ENCODE peak calls at places on chromosomes 7 and 10, in six cellular contexts. One of them, this sample, is unnamed.

GRCh38 chr10:90927293-90927692 is 6.4 kb upstream of the ANKRD1 start:
- DNase-seq in central memory CD8-positive, alpha-beta T cell: no peak
- DNase-seq in effector memory CD8-positive, alpha-beta T cell: no peak
- DNase-seq in activated CD4-positive, alpha-beta T cell treated with anti-CD3 and anti-CD28 coated beads, Interleukin-2, amount 50 U/mL, for 24 hours: no peak
- DNase-seq in A549: no peak
- DNase-seq in left lung: no peak
- DNase-seq in this sample: no peak

GRCh38 chr10:103714232-103714891 is 141.0 kb downstream of the SH3PXD2A start:
- DNase-seq in central memory CD8-positive, alpha-beta T cell: no peak
- DNase-seq in effector memory CD8-positive, alpha-beta T cell: no peak
- DNase-seq in activated CD4-positive, alpha-beta T cell treated with anti-CD3 and anti-CD28 coated beads, Interleukin-2, amount 50 U/mL, for 24 hours: no peak
- DNase-seq in A549: no peak
- DNase-seq in left lung: peak; percentile 42
- DNase-seq in this sample: no peak

GRCh38 chr10:113232928-113233511 is 283.0 kb downstream of the TCF7L2 start:
- DNase-seq in central memory CD8-positive, alpha-beta T cell: no peak
- DNase-seq in effector memory CD8-positive, alpha-beta T cell: no peak
- DNase-seq in activated CD4-positive, alpha-beta T cell treated with anti-CD3 and anti-CD28 coated beads, Interleukin-2, amount 50 U/mL, for 24 hours: no peak
- DNase-seq in A549: no peak
- DNase-seq in left lung: no peak
- DNase-seq in this sample: no peak

GRCh38 chr7:47046949-47047348 is 535.0 kb downstream of the TNS3 start:
- DNase-seq in central memory CD8-positive, alpha-beta T cell: no peak
- DNase-seq in effector memory CD8-positive, alpha-beta T cell: no peak
- DNase-seq in activated CD4-positive, alpha-beta T cell treated with anti-CD3 and anti-CD28 coated beads, Interleukin-2, amount 50 U/mL, for 24 hours: no peak
- DNase-seq in A549: no peak
- DNase-seq in left lung: no peak
- DNase-seq in this sample: no peak

GRCh38 chr10:126904807-126905686 is at the start of gene DOCK1:
- DNase-seq in central memory CD8-positive, alpha-beta T cell: no peak
- DNase-seq in effector memory CD8-positive, alpha-beta T cell: no peak
- DNase-seq in activated CD4-positive, alpha-beta T cell treated with anti-CD3 and anti-CD28 coated beads, Interleukin-2, amount 50 U/mL, for 24 hours: no peak
- DNase-seq in A549: peak; percentile 82
- DNase-seq in left lung: peak; percentile 85
- DNase-seq in this sample: no peak

GRCh38 chr10:93319855-93320254 is 162.3 kb downstream of the MYOF start:
- DNase-seq in central memory CD8-positive, alpha-beta T cell: no peak
- DNase-seq in effector memory CD8-positive, alpha-beta T cell: no peak
- DNase-seq in activated CD4-positive, alpha-beta T cell treated with anti-CD3 and anti-CD28 coated beads, Interleukin-2, amount 50 U/mL, for 24 hours: no peak
- DNase-seq in A549: no peak
- DNase-seq in left lung: no peak
- DNase-seq in this sample: no peak

GRCh38 chr7:665751-666453 is 60.6 kb upstream of the DNAAF5 start:
- DNase-seq in central memory CD8-positive, alpha-beta T cell: no peak
- DNase-seq in effector memory CD8-positive, alpha-beta T cell: no peak
- DNase-seq in activated CD4-positive, alpha-beta T cell treated with anti-CD3 and anti-CD28 coated beads, Interleukin-2, amount 50 U/mL, for 24 hours: no peak
- DNase-seq in A549: no peak
- DNase-seq in left lung: no peak
- DNase-seq in this sample: no peak

GRCh38 chr7:101308245-101309085 is 13.1 kb downstream of the IFT22 start:
- DNase-seq in central memory CD8-positive, alpha-beta T cell: no peak
- DNase-seq in effector memory CD8-positive, alpha-beta T cell: no peak
- DNase-seq in activated CD4-positive, alpha-beta T cell treated with anti-CD3 and anti-CD28 coated beads, Interleukin-2, amount 50 U/mL, for 24 hours: peak; percentile 10
- DNase-seq in A549: peak; percentile 81
- DNase-seq in left lung: peak; percentile 90
- DNase-seq in this sample: no peak

GRCh38 chr10:6492896-6493295 is 87.2 kb downstream of the PRKCQ start:
- DNase-seq in central memory CD8-positive, alpha-beta T cell: no peak
- DNase-seq in effector memory CD8-positive, alpha-beta T cell: no peak
- DNase-seq in activated CD4-positive, alpha-beta T cell treated with anti-CD3 and anti-CD28 coated beads, Interleukin-2, amount 50 U/mL, for 24 hours: no peak
- DNase-seq in A549: no peak
- DNase-seq in left lung: no peak
- DNase-seq in this sample: no peak

GRCh38 chr7:117375380-117375779 is 51.9 kb downstream of the ASZ1 start:
- DNase-seq in central memory CD8-positive, alpha-beta T cell: no peak
- DNase-seq in effector memory CD8-positive, alpha-beta T cell: no peak
- DNase-seq in activated CD4-positive, alpha-beta T cell treated with anti-CD3 and anti-CD28 coated beads, Interleukin-2, amount 50 U/mL, for 24 hours: no peak
- DNase-seq in A549: no peak
- DNase-seq in left lung: no peak
- DNase-seq in this sample: no peak

GRCh38 chr7:139482662-139483466 is 609 bp downstream of the KLRG2 start:
- DNase-seq in central memory CD8-positive, alpha-beta T cell: no peak
- DNase-seq in effector memory CD8-positive, alpha-beta T cell: no peak
- DNase-seq in activated CD4-positive, alpha-beta T cell treated with anti-CD3 and anti-CD28 coated beads, Interleukin-2, amount 50 U/mL, for 24 hours: no peak
- DNase-seq in A549: no peak
- DNase-seq in left lung: peak; percentile 82
- DNase-seq in this sample: no peak

GRCh38 chr7:81301815-81302214 is 383.0 kb upstream of the SEMA3C start:
- DNase-seq in central memory CD8-positive, alpha-beta T cell: no peak
- DNase-seq in effector memory CD8-positive, alpha-beta T cell: no peak
- DNase-seq in activated CD4-positive, alpha-beta T cell treated with anti-CD3 and anti-CD28 coated beads, Interleukin-2, amount 50 U/mL, for 24 hours: no peak
- DNase-seq in A549: no peak
- DNase-seq in left lung: no peak
- DNase-seq in this sample: no peak

GRCh38 chr7:51261950-51262795 is 54.4 kb downstream of the COBL start:
- DNase-seq in central memory CD8-positive, alpha-beta T cell: no peak
- DNase-seq in effector memory CD8-positive, alpha-beta T cell: no peak
- DNase-seq in activated CD4-positive, alpha-beta T cell treated with anti-CD3 and anti-CD28 coated beads, Interleukin-2, amount 50 U/mL, for 24 hours: no peak
- DNase-seq in A549: no peak
- DNase-seq in left lung: no peak
- DNase-seq in this sample: no peak

GRCh38 chr7:7978860-7979259 is 10.3 kb downstream of the GLCCI1 start:
- DNase-seq in central memory CD8-positive, alpha-beta T cell: no peak
- DNase-seq in effector memory CD8-positive, alpha-beta T cell: no peak
- DNase-seq in activated CD4-positive, alpha-beta T cell treated with anti-CD3 and anti-CD28 coated beads, Interleukin-2, amount 50 U/mL, for 24 hours: no peak
- DNase-seq in A549: no peak
- DNase-seq in left lung: no peak
- DNase-seq in this sample: no peak

GRCh38 chr10:85864173-85864549 is 502.4 kb downstream of the GRID1 start:
- DNase-seq in central memory CD8-positive, alpha-beta T cell: no peak
- DNase-seq in effector memory CD8-positive, alpha-beta T cell: no peak
- DNase-seq in activated CD4-positive, alpha-beta T cell treated with anti-CD3 and anti-CD28 coated beads, Interleukin-2, amount 50 U/mL, for 24 hours: no peak
- DNase-seq in A549: no peak
- DNase-seq in left lung: no peak
- DNase-seq in this sample: no peak

GRCh38 chr10:36531621-36532020 is 593.8 kb upstream of the ANKRD30A start:
- DNase-seq in central memory CD8-positive, alpha-beta T cell: no peak
- DNase-seq in effector memory CD8-positive, alpha-beta T cell: no peak
- DNase-seq in activated CD4-positive, alpha-beta T cell treated with anti-CD3 and anti-CD28 coated beads, Interleukin-2, amount 50 U/mL, for 24 hours: no peak
- DNase-seq in A549: no peak
- DNase-seq in left lung: no peak
- DNase-seq in this sample: no peak

GRCh38 chr7:154927624-154928125 is 75.2 kb downstream of the PAXIP1 start:
- DNase-seq in central memory CD8-positive, alpha-beta T cell: peak; percentile 68
- DNase-seq in effector memory CD8-positive, alpha-beta T cell: peak; percentile 78
- DNase-seq in activated CD4-positive, alpha-beta T cell treated with anti-CD3 and anti-CD28 coated beads, Interleukin-2, amount 50 U/mL, for 24 hours: peak; percentile 43
- DNase-seq in A549: peak; percentile 66
- DNase-seq in left lung: no peak
- DNase-seq in this sample: peak; percentile 12

GRCh38 chr7:158320328-158320727 is 267.3 kb downstream of the PTPRN2 start:
- DNase-seq in central memory CD8-positive, alpha-beta T cell: no peak
- DNase-seq in effector memory CD8-positive, alpha-beta T cell: no peak
- DNase-seq in activated CD4-positive, alpha-beta T cell treated with anti-CD3 and anti-CD28 coated beads, Interleukin-2, amount 50 U/mL, for 24 hours: no peak
- DNase-seq in A549: no peak
- DNase-seq in left lung: no peak
- DNase-seq in this sample: no peak

GRCh38 chr10:96667401-96667800 is 52.9 kb downstream of the PIK3AP1 start:
- DNase-seq in central memory CD8-positive, alpha-beta T cell: no peak
- DNase-seq in effector memory CD8-positive, alpha-beta T cell: no peak
- DNase-seq in activated CD4-positive, alpha-beta T cell treated with anti-CD3 and anti-CD28 coated beads, Interleukin-2, amount 50 U/mL, for 24 hours: no peak
- DNase-seq in A549: no peak
- DNase-seq in left lung: no peak
- DNase-seq in this sample: no peak

GRCh38 chr10:5291501-5292195 is 73.1 kb upstream of the UCN3 start:
- DNase-seq in central memory CD8-positive, alpha-beta T cell: no peak
- DNase-seq in effector memory CD8-positive, alpha-beta T cell: no peak
- DNase-seq in activated CD4-positive, alpha-beta T cell treated with anti-CD3 and anti-CD28 coated beads, Interleukin-2, amount 50 U/mL, for 24 hours: peak; percentile 3
- DNase-seq in A549: peak; percentile 94
- DNase-seq in left lung: peak; percentile 79
- DNase-seq in this sample: no peak

GRCh38 chr7:27165655-27166474 is 528 bp upstream of the HOXA9 start:
- DNase-seq in central memory CD8-positive, alpha-beta T cell: no peak
- DNase-seq in effector memory CD8-positive, alpha-beta T cell: no peak
- DNase-seq in activated CD4-positive, alpha-beta T cell treated with anti-CD3 and anti-CD28 coated beads, Interleukin-2, amount 50 U/mL, for 24 hours: no peak
- DNase-seq in A549: no peak
- DNase-seq in left lung: peak; percentile 76
- DNase-seq in this sample: no peak

GRCh38 chr7:141674201-141674671 is 27.7 kb downstream of the DENND11 start:
- DNase-seq in central memory CD8-positive, alpha-beta T cell: no peak
- DNase-seq in effector memory CD8-positive, alpha-beta T cell: no peak
- DNase-seq in activated CD4-positive, alpha-beta T cell treated with anti-CD3 and anti-CD28 coated beads, Interleukin-2, amount 50 U/mL, for 24 hours: no peak
- DNase-seq in A549: no peak
- DNase-seq in left lung: no peak
- DNase-seq in this sample: no peak

GRCh38 chr7:96246972-96247371 is 74.9 kb downstream of the SLC25A13 start:
- DNase-seq in central memory CD8-positive, alpha-beta T cell: no peak
- DNase-seq in effector memory CD8-positive, alpha-beta T cell: no peak
- DNase-seq in activated CD4-positive, alpha-beta T cell treated with anti-CD3 and anti-CD28 coated beads, Interleukin-2, amount 50 U/mL, for 24 hours: no peak
- DNase-seq in A549: no peak
- DNase-seq in left lung: no peak
- DNase-seq in this sample: no peak

GRCh38 chr7:81503771-81504170 is 266.1 kb downstream of the HGF start:
- DNase-seq in central memory CD8-positive, alpha-beta T cell: no peak
- DNase-seq in effector memory CD8-positive, alpha-beta T cell: no peak
- DNase-seq in activated CD4-positive, alpha-beta T cell treated with anti-CD3 and anti-CD28 coated beads, Interleukin-2, amount 50 U/mL, for 24 hours: no peak
- DNase-seq in A549: no peak
- DNase-seq in left lung: no peak
- DNase-seq in this sample: no peak

GRCh38 chr10:78457804-78458483 is 424.3 kb downstream of the RPS24 start:
- DNase-seq in central memory CD8-positive, alpha-beta T cell: no peak
- DNase-seq in effector memory CD8-positive, alpha-beta T cell: no peak
- DNase-seq in activated CD4-positive, alpha-beta T cell treated with anti-CD3 and anti-CD28 coated beads, Interleukin-2, amount 50 U/mL, for 24 hours: no peak
- DNase-seq in A549: peak; percentile 57
- DNase-seq in left lung: no peak
- DNase-seq in this sample: no peak

GRCh38 chr10:120735773-120736371 is 115.3 kb upstream of the WDR11 start:
- DNase-seq in central memory CD8-positive, alpha-beta T cell: no peak
- DNase-seq in effector memory CD8-positive, alpha-beta T cell: no peak
- DNase-seq in activated CD4-positive, alpha-beta T cell treated with anti-CD3 and anti-CD28 coated beads, Interleukin-2, amount 50 U/mL, for 24 hours: no peak
- DNase-seq in A549: peak; percentile 8
- DNase-seq in left lung: no peak
- DNase-seq in this sample: no peak

GRCh38 chr10:110311357-110311949 is 6.7 kb upstream of the SMNDC1 start:
- DNase-seq in central memory CD8-positive, alpha-beta T cell: no peak
- DNase-seq in effector memory CD8-positive, alpha-beta T cell: no peak
- DNase-seq in activated CD4-positive, alpha-beta T cell treated with anti-CD3 and anti-CD28 coated beads, Interleukin-2, amount 50 U/mL, for 24 hours: no peak
- DNase-seq in A549: peak; percentile 54
- DNase-seq in left lung: no peak
- DNase-seq in this sample: no peak

GRCh38 chr10:91006001-91006751 is 85.3 kb upstream of the ANKRD1 start:
- DNase-seq in central memory CD8-positive, alpha-beta T cell: peak; percentile 51
- DNase-seq in effector memory CD8-positive, alpha-beta T cell: peak; percentile 72
- DNase-seq in activated CD4-positive, alpha-beta T cell treated with anti-CD3 and anti-CD28 coated beads, Interleukin-2, amount 50 U/mL, for 24 hours: peak; percentile 45
- DNase-seq in A549: peak; percentile 33
- DNase-seq in left lung: no peak
- DNase-seq in this sample: peak; percentile 23

GRCh38 chr7:130070900-130071622 is 727 bp downstream of the KLHDC10 start:
- DNase-seq in central memory CD8-positive, alpha-beta T cell: no peak
- DNase-seq in effector memory CD8-positive, alpha-beta T cell: no peak
- DNase-seq in activated CD4-positive, alpha-beta T cell treated with anti-CD3 and anti-CD28 coated beads, Interleukin-2, amount 50 U/mL, for 24 hours: no peak
- DNase-seq in A549: peak; percentile 35
- DNase-seq in left lung: no peak
- DNase-seq in this sample: no peak

GRCh38 chr10:114551310-114551972 is 106.6 kb downstream of the ABLIM1 start:
- DNase-seq in central memory CD8-positive, alpha-beta T cell: no peak
- DNase-seq in effector memory CD8-positive, alpha-beta T cell: no peak
- DNase-seq in activated CD4-positive, alpha-beta T cell treated with anti-CD3 and anti-CD28 coated beads, Interleukin-2, amount 50 U/mL, for 24 hours: no peak
- DNase-seq in A549: no peak
- DNase-seq in left lung: no peak
- DNase-seq in this sample: no peak

GRCh38 chr7:67137464-67137863 is 140.8 kb downstream of the TYW1 start:
- DNase-seq in central memory CD8-positive, alpha-beta T cell: no peak
- DNase-seq in effector memory CD8-positive, alpha-beta T cell: no peak
- DNase-seq in activated CD4-positive, alpha-beta T cell treated with anti-CD3 and anti-CD28 coated beads, Interleukin-2, amount 50 U/mL, for 24 hours: no peak
- DNase-seq in A549: no peak
- DNase-seq in left lung: no peak
- DNase-seq in this sample: no peak

GRCh38 chr10:6017781-6018354 is 40.5 kb upstream of the IL15RA start:
- DNase-seq in central memory CD8-positive, alpha-beta T cell: no peak
- DNase-seq in effector memory CD8-positive, alpha-beta T cell: no peak
- DNase-seq in activated CD4-positive, alpha-beta T cell treated with anti-CD3 and anti-CD28 coated beads, Interleukin-2, amount 50 U/mL, for 24 hours: no peak
- DNase-seq in A549: no peak
- DNase-seq in left lung: no peak
- DNase-seq in this sample: no peak

GRCh38 chr7:11613292-11613930 is 218.6 kb downstream of the THSD7A start:
- DNase-seq in central memory CD8-positive, alpha-beta T cell: no peak
- DNase-seq in effector memory CD8-positive, alpha-beta T cell: no peak
- DNase-seq in activated CD4-positive, alpha-beta T cell treated with anti-CD3 and anti-CD28 coated beads, Interleukin-2, amount 50 U/mL, for 24 hours: no peak
- DNase-seq in A549: no peak
- DNase-seq in left lung: no peak
- DNase-seq in this sample: no peak

GRCh38 chr7:139108256-139109187 is 998 bp downstream of the ZC3HAV1 start:
- DNase-seq in central memory CD8-positive, alpha-beta T cell: no peak
- DNase-seq in effector memory CD8-positive, alpha-beta T cell: no peak
- DNase-seq in activated CD4-positive, alpha-beta T cell treated with anti-CD3 and anti-CD28 coated beads, Interleukin-2, amount 50 U/mL, for 24 hours: no peak
- DNase-seq in A549: peak; percentile 39
- DNase-seq in left lung: peak; percentile 87
- DNase-seq in this sample: no peak

GRCh38 chr10:122252805-122253204 is 18.3 kb upstream of the BTBD16 start:
- DNase-seq in central memory CD8-positive, alpha-beta T cell: no peak
- DNase-seq in effector memory CD8-positive, alpha-beta T cell: no peak
- DNase-seq in activated CD4-positive, alpha-beta T cell treated with anti-CD3 and anti-CD28 coated beads, Interleukin-2, amount 50 U/mL, for 24 hours: no peak
- DNase-seq in A549: no peak
- DNase-seq in left lung: no peak
- DNase-seq in this sample: no peak

GRCh38 chr7:69211739-69212138 is 386.5 kb upstream of the AUTS2 start:
- DNase-seq in central memory CD8-positive, alpha-beta T cell: no peak
- DNase-seq in effector memory CD8-positive, alpha-beta T cell: no peak
- DNase-seq in activated CD4-positive, alpha-beta T cell treated with anti-CD3 and anti-CD28 coated beads, Interleukin-2, amount 50 U/mL, for 24 hours: no peak
- DNase-seq in A549: no peak
- DNase-seq in left lung: no peak
- DNase-seq in this sample: no peak

GRCh38 chr7:103637726-103638125 is 191.7 kb upstream of the SLC26A5 start:
- DNase-seq in central memory CD8-positive, alpha-beta T cell: no peak
- DNase-seq in effector memory CD8-positive, alpha-beta T cell: no peak
- DNase-seq in activated CD4-positive, alpha-beta T cell treated with anti-CD3 and anti-CD28 coated beads, Interleukin-2, amount 50 U/mL, for 24 hours: no peak
- DNase-seq in A549: no peak
- DNase-seq in left lung: no peak
- DNase-seq in this sample: no peak

GRCh38 chr7:22845221-22845844 is 22.7 kb upstream of the TOMM7 start:
- DNase-seq in central memory CD8-positive, alpha-beta T cell: no peak
- DNase-seq in effector memory CD8-positive, alpha-beta T cell: no peak
- DNase-seq in activated CD4-positive, alpha-beta T cell treated with anti-CD3 and anti-CD28 coated beads, Interleukin-2, amount 50 U/mL, for 24 hours: no peak
- DNase-seq in A549: no peak
- DNase-seq in left lung: no peak
- DNase-seq in this sample: no peak

GRCh38 chr7:78605131-78605530 is 806.6 kb downstream of the PHTF2 start:
- DNase-seq in central memory CD8-positive, alpha-beta T cell: no peak
- DNase-seq in effector memory CD8-positive, alpha-beta T cell: no peak
- DNase-seq in activated CD4-positive, alpha-beta T cell treated with anti-CD3 and anti-CD28 coated beads, Interleukin-2, amount 50 U/mL, for 24 hours: no peak
- DNase-seq in A549: no peak
- DNase-seq in left lung: no peak
- DNase-seq in this sample: no peak